ENCODE peak calls at places on chromosome 14, in four cellular contexts. Q is A549, X is GM23338, J is HCT116. U is an unnamed sample. For H3K4me1, the result is how much of the 10 kb centered on the place peaks cover.

GRCh38 chr14:72479471-72479931 is 414.4 kb downstream of the DPF3 start:
- DNase-seq in Q (no peak), X (no peak), J (no peak), U (no peak)

GRCh38 chr14:55430024-55430690 is 10.3 kb downstream of the TBPL2 start:
- DNase-seq in Q (peak), X (peak), J (peak), U (no peak)

GRCh38 chr14:104536942-104537612 is 42.5 kb upstream of the C14orf180 start:
- DNase-seq in Q (peak), X (no peak), J (peak), U (no peak)

GRCh38 chr14:51236314-51236713 is 3.7 kb upstream of the TMX1 start:
- DNase-seq in Q (no peak), X (no peak), J (no peak), U (no peak)

GRCh38 chr14:46580941-46581671 is 70.5 kb downstream of the RPL10L start:
- DNase-seq in Q (peak), X (peak), J (peak), U (no peak)

GRCh38 chr14:98163285-98163741 is 1108.7 kb downstream of the BCL11B start:
- DNase-seq in Q (no peak), X (peak), J (no peak), U (no peak)

GRCh38 chr14:36910578-36910977 is 248.9 kb downstream of the PAX9 start:
- DNase-seq in Q (no peak), X (no peak), J (no peak), U (no peak)

GRCh38 chr14:105061428-105062047 is 3.7 kb downstream of the GPR132 start:
- DNase-seq in Q (no peak), X (no peak), J (no peak), U (no peak)

GRCh38 chr14:73795974-73796373 is 55.7 kb upstream of the PTGR2 start:
- DNase-seq in Q (peak), X (no peak), J (peak), U (no peak)

GRCh38 chr14:104223101-104223809 is 84.9 kb downstream of the KIF26A start:
- DNase-seq in Q (no peak), X (peak), J (no peak), U (no peak)

GRCh38 chr14:91284791-91285548 is 40.5 kb upstream of the GPR68 start:
- DNase-seq in Q (no peak), X (no peak), J (no peak), U (no peak)

GRCh38 chr14:32330356-32331226 is 1.5 kb downstream of the AKAP6 start:
- DNase-seq in Q (no peak), X (no peak), J (no peak), U (no peak)

GRCh38 chr14:85122690-85123089 is 407.3 kb upstream of the FLRT2 start:
- DNase-seq in Q (no peak), X (no peak), J (no peak), U (no peak)

GRCh38 chr14:38880643-38881567 is 222.1 kb downstream of the SEC23A start:
- DNase-seq in Q (no peak), X (no peak), J (no peak), U (no peak)

GRCh38 chr14:36268957-36269734 is 51.3 kb downstream of the MBIP start:
- DNase-seq in Q (no peak), X (peak), J (no peak), U (no peak)

GRCh38 chr14:41606249-41607118 is at the start of gene LRFN5:
- DNase-seq in Q (no peak), X (peak), J (no peak), U (no peak)

GRCh38 chr14:101855958-101856357 is 94.4 kb downstream of the PPP2R5C start:
- DNase-seq in Q (no peak), X (no peak), J (no peak), U (no peak)

GRCh38 chr14:96274122-96274910 is 18.3 kb downstream of the BDKRB1 start:
- DNase-seq in Q (no peak), X (no peak), J (no peak), U (no peak)

GRCh38 chr14:102998393-102998792 is 59.0 kb downstream of the CDC42BPB start:
- DNase-seq in Q (no peak), X (no peak), J (no peak), U (no peak)

GRCh38 chr14:49134940-49135339 is 451.2 kb downstream of the RPS29 start:
- DNase-seq in Q (peak), X (peak), J (peak), U (no peak)

GRCh38 chr14:102872020-102872419 is 50.4 kb upstream of the AMN start:
- DNase-seq in Q (no peak), X (no peak), J (no peak), U (no peak)

GRCh38 chr14:38755036-38755435 is 348.0 kb downstream of the SEC23A start:
- DNase-seq in Q (no peak), X (peak), J (no peak), U (no peak)

GRCh38 chr14:91372680-91373495 is 44.7 kb downstream of the CCDC88C start:
- DNase-seq in Q (no peak), X (no peak), J (no peak), U (no peak)

GRCh38 chr14:79418649-79419415 is 792.5 kb downstream of the DIO2 start:
- DNase-seq in Q (no peak), X (no peak), J (no peak), U (no peak)

GRCh38 chr14:104865631-104866441 is 768 bp downstream of the CEP170B start:
- DNase-seq in Q (peak), X (peak), J (peak), U (no peak)

GRCh38 chr14:104054222-104054905 is 31.1 kb upstream of the ASPG start:
- DNase-seq in Q (no peak), X (no peak), J (no peak), U (no peak)

GRCh38 chr14:77124345-77125274 is 17.0 kb downstream of the ZDHHC22 start:
- DNase-seq in Q (peak), X (peak), J (no peak), U (no peak)

GRCh38 chr14:35261774-35262173 is 30.4 kb upstream of the PSMA6 start:
- DNase-seq in Q (peak), X (no peak), J (no peak), U (no peak)

GRCh38 chr14:32826404-32827082 is 112.1 kb upstream of the NPAS3 start:
- DNase-seq in Q (no peak), X (peak), J (no peak), U (no peak)

GRCh38 chr14:104746071-104746545 is 6.8 kb upstream of the SIVA1 start:
- DNase-seq in Q (no peak), X (no peak), J (no peak), U (no peak)

GRCh38 chr14:34059925-34060746 is 109.3 kb upstream of the EGLN3 start:
- DNase-seq in Q (peak), X (peak), J (no peak), U (no peak)

GRCh38 chr14:41062826-41063225 is 543.9 kb upstream of the LRFN5 start:
- DNase-seq in Q (peak), X (no peak), J (peak), U (no peak)

GRCh38 chr14:88955470-88955869 is 131.0 kb downstream of the TTC8 start:
- DNase-seq in Q (no peak), X (no peak), J (no peak), U (no peak)

GRCh38 chr14:45091696-45092095 is 7.8 kb downstream of the PRPF39 start:
- DNase-seq in Q (no peak), X (no peak), J (no peak), U (no peak)

GRCh38 chr14:47555333-47555732 is 120.1 kb downstream of the MDGA2 start:
- DNase-seq in Q (no peak), X (no peak), J (no peak), U (no peak)

GRCh38 chr14:54200726-54201125 is 196.1 kb upstream of the CDKN3 start:
- DNase-seq in Q (no peak), X (no peak), J (no peak), U (no peak)

GRCh38 chr14:21070610-21071224 is 613 bp downstream of the ARHGEF40 start:
- DNase-seq in Q (no peak), X (peak), J (no peak), U (no peak)

GRCh38 chr14:77859934-77860570 is 60.1 kb downstream of the ADCK1 start:
- DNase-seq in Q (no peak), X (no peak), J (no peak), U (no peak)

GRCh38 chr14:61491876-61492440 is 170.6 kb downstream of the PRKCH start:
- DNase-seq in Q (no peak), X (no peak), J (no peak), U (no peak)

GRCh38 chr14:52793061-52793460 is 1.7 kb upstream of the GNPNAT1 start:
- DNase-seq in Q (no peak), X (no peak), J (no peak), U (no peak)

GRCh38 chr14:52790756-52791203 is 627 bp downstream of the GNPNAT1 start:
- DNase-seq in Q (no peak), X (no peak), J (no peak), U (no peak)

GRCh38 chr14:52792097-52792415 is 649 bp upstream of the GNPNAT1 start:
- DNase-seq in Q (no peak), X (no peak), J (no peak), U (no peak)

GRCh38 chr14:52790011-52790755 is 1.2 kb downstream of the GNPNAT1 start:
- DNase-seq in Q (peak), X (peak), J (no peak), U (no peak)

GRCh38 chr14:52791204-52792096 is at the start of gene GNPNAT1:
- DNase-seq in Q (peak), X (peak), J (peak), U (peak)
- TF ChIP-seq REST in Q (no peak), X (no peak), J (no peak), U (no peak)

GRCh38 chr14:64970776-64971451 is 1.2 kb downstream of the RAB15 start:
- DNase-seq in Q (peak), X (peak), J (no peak), U (no peak)

GRCh38 chr14:64970041-64970440 is 2.1 kb downstream of the RAB15 start:
- DNase-seq in Q (no peak), X (no peak), J (no peak), U (no peak)

GRCh38 chr14:64968167-64968566 is 4.0 kb downstream of the RAB15 start:
- DNase-seq in Q (no peak), X (no peak), J (no peak), U (no peak)

GRCh38 chr14:64966976-64967375 is 5.2 kb downstream of the RAB15 start:
- DNase-seq in Q (no peak), X (no peak), J (no peak), U (no peak)

DNA sequence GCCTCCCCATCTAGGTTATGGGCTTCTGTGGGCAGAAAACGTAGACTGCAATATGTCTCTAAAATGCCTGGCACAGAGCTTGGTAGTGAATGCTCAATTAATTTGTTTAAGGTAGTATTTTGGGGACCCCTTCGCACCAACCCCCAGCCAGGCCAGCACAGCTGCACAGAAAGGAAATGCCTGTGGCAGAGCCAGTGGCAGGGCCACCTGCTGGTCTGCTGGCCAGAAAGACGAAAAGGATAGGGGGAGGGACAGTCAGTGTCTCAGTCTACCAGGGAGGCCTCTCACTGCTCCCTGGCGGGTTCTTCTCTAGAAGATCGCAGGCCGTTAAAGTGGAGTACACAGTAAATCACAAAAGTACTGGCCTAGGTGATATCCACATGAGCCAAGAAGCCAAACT is 3.5 kb downstream of the RAB15 start:
- DNase-seq in Q (no peak), X (peak), J (no peak), U (no peak)
- H3K4me1 ChIP-seq in Q (under half), X (under half), J (under half), U (under half)

DNA sequence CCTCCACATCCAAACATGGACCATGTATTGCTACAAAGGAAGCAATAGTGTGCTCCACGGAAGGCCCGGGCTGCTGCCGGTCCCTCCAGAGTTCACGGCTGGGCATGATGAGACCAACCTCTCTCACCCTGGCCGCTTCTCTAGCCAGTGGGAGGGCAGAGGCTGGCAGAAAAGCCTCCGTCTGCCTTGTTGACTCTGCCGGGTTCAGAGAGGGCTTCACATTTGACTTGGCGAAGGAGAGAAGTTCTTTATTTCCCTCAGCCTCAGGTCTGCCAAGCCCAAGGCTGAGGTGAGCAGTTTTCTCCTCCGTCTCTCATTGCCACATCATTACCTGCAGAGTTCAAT is 230.0 kb downstream of the ZFP36L1 start:
- DNase-seq in Q (no peak), X (no peak), J (no peak), U (no peak)
- TF ChIP-seq REST in Q (no peak), X (no peak), J (no peak), U (no peak)

DNA sequence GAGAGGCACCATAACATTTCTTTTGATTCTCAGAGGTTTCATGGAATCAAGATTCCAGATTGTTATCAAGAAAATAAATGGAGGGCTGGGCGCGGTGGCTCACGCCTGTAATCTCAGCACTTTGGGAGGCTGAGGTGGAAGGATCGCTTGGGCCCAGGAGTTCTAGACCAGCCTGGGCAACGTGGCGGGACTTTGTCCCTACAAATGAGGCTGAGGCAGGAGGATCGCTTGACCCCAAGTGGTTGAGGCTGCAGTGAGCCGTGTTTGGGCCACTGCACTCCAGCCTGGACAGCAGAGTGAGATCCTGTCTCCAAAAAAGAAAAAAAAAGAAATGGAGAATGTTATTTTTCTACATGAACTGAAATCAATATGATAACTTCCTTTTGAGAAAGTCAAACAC is 1.3 kb downstream of the SLC39A9 start:
- DNase-seq in Q (no peak), X (no peak), J (no peak), U (no peak)
- H3K4me1 ChIP-seq in Q (under half), X (under half), J (under half), U (under half)

DNA sequence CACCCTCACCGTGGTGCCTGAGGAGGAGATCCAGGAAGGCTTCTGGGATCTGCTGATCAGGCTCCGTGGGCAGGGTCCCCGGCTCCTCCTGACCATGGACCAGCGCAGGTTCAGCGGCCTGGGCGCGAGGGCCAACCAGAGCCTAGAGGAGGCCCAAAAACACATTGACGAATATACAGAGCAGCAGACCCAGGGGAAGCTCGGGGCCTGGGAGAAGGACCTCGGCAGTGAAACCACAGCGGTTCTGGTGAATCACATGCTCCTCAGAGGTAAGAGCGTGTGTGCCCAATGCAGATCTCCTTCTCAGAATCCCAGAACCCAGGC is 29.4 kb downstream of the SERPINA3 start:
- DNase-seq in Q (no peak), X (no peak), J (no peak), U (no peak)
- TF ChIP-seq REST in Q (no peak), X (no peak), J (no peak), U (no peak)

GRCh38 chr14:69713127-69713800 is 53.7 kb upstream of the SRSF5 start:
- DNase-seq in Q (no peak), X (peak), J (no peak), U (no peak)
- H3K4me1 ChIP-seq in Q (under half), X (under half), J (under half), U (under half)

GRCh38 chr14:75886661-75887348 is 95.0 kb downstream of the TGFB3 start:
- DNase-seq in Q (no peak), X (no peak), J (no peak), U (no peak)
- TF ChIP-seq REST in Q (no peak), X (peak), J (peak), U (no peak)

DNA sequence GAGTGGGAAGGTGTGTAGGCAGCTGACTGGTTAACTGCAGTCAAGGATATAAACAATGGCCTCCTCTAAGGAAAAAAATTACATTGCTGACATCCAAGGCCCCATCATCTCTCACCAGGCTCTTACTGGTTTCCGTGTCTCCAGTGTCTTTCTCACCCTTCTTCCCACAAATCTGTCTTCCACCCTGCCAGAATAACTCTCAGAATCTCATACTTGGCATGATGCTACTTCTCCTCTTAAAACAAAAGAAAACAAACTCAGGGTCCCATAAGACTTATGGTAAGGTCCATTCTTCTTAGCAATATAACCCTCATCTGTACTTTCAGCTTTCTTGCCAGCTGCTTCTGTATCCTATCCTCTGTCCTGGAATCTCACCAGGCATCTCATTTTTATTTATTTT is 68.9 kb downstream of the SUSD6 start:
- DNase-seq in Q (no peak), X (no peak), J (no peak), U (no peak)
- H3K4me1 ChIP-seq in Q (under half), X (under half), J (under half), U (under half)

GRCh38 chr14:100303925-100304324 is 2.3 kb downstream of the SLC25A29 start:
- DNase-seq in Q (no peak), X (peak), J (no peak), U (no peak)

GRCh38 chr14:100305446-100306255 is 593 bp downstream of the SLC25A29 start:
- DNase-seq in Q (no peak), X (peak), J (no peak), U (no peak)

GRCh38 chr14:100304825-100305445 is 1.3 kb downstream of the SLC25A29 start:
- DNase-seq in Q (peak), X (peak), J (no peak), U (no peak)

GRCh38 chr14:100303179-100303578 is 3.1 kb downstream of the SLC25A29 start:
- DNase-seq in Q (peak), X (peak), J (no peak), U (no peak)

GRCh38 chr14:100302616-100303015 is 3.6 kb downstream of the SLC25A29 start:
- DNase-seq in Q (peak), X (no peak), J (no peak), U (no peak)
- TF ChIP-seq REST in Q (no peak), X (no peak), J (no peak), U (no peak)

U was measured in Panc1.